ENCODE peak calls at places on chromosomes 13 and 19, in ten cellular contexts. W is psoas muscle, C is gastrocnemius medialis, O is heart right ventricle, R is PC-3, U is left ventricle myocardium inferior, J is keratinocyte, D is upper lobe of right lung, Y is Caco-2, V is colonic mucosa. S is an unnamed sample.

GRCh38 chr19:35211545-35212230 is 16.9 kb downstream of the FAM187B start:
- DNase-seq in J (no peak), D (peak; percentile 78), V (peak; percentile 53), R (no peak), C (peak; percentile 22), U (peak; percentile 33), W (peak; percentile 73), Y (peak; percentile 17), O (peak; percentile 50), S (peak; percentile 62)

GRCh38 chr19:43607238-43608205 is 4.4 kb upstream of the SRRM5 start:
- DNase-seq in C (no peak), R (no peak), O (no peak), J (no peak), W (no peak), U (no peak), Y (no peak), D (no peak), V (no peak), S (peak; percentile 52)

GRCh38 chr13:97692628-97693027 is 258.7 kb downstream of the RAP2A start:
- DNase-seq in U (no peak), J (no peak), Y (no peak), R (no peak), O (no peak), W (no peak), V (no peak), D (no peak), C (no peak), S (no peak)

GRCh38 chr13:23547000-23547590 is 23.1 kb upstream of the TNFRSF19 start:
- DNase-seq in R (no peak), D (no peak), V (no peak), O (peak; percentile 53), J (no peak), W (peak; percentile 69), U (peak; percentile 62), Y (no peak), C (no peak), S (no peak)

GRCh38 chr19:50658438-50659317 is 9.4 kb downstream of the C19orf81 start:
- DNase-seq in J (no peak), D (peak; percentile 93), V (peak; percentile 49), R (peak; percentile 92), C (no peak), Y (no peak), W (peak; percentile 60), O (peak; percentile 53), U (peak; percentile 51), S (peak; percentile 60)

GRCh38 chr13:50911051-50911690 is 1.6 kb downstream of the RNASEH2B start:
- DNase-seq in J (no peak), C (no peak), R (peak; percentile 19), D (no peak), V (no peak), U (no peak), O (no peak), W (no peak), Y (no peak), S (no peak)

GRCh38 chr19:17951151-17952040 is 15.5 kb upstream of the KCNN1 start:
- DNase-seq in Y (no peak), D (no peak), W (no peak), C (no peak), U (no peak), J (no peak), R (no peak), O (no peak), V (no peak), S (no peak)

GRCh38 chr19:21838646-21839045 is 2.7 kb upstream of the ZNF43 start:
- DNase-seq in W (no peak), D (no peak), Y (no peak), U (no peak), V (no peak), O (no peak), R (no peak), J (no peak), C (no peak), S (no peak)

GRCh38 chr19:29815231-29815630 is 3.4 kb downstream of the CCNE1 start:
- DNase-seq in D (no peak), U (no peak), Y (no peak), O (no peak), V (no peak), W (peak; percentile 4), C (no peak), J (no peak), R (no peak), S (no peak)

GRCh38 chr13:38283346-38283745 is 66.3 kb upstream of the UFM1 start:
- DNase-seq in U (no peak), D (no peak), V (no peak), O (no peak), W (no peak), C (no peak), R (no peak), Y (no peak), J (no peak), S (no peak)

GRCh38 chr19:7083076-7083956 is 13.8 kb downstream of the ZNF557 start:
- DNase-seq in Y (no peak), R (peak; percentile 24), V (no peak), O (no peak), U (no peak), W (no peak), D (no peak), C (no peak), J (no peak), S (no peak)

GRCh38 chr19:13830761-13831481 is 35.7 kb downstream of the ZSWIM4 start:
- DNase-seq in W (no peak), R (no peak), C (no peak), D (no peak), J (no peak), O (no peak), V (no peak), Y (no peak), U (no peak), S (no peak)

DNA sequence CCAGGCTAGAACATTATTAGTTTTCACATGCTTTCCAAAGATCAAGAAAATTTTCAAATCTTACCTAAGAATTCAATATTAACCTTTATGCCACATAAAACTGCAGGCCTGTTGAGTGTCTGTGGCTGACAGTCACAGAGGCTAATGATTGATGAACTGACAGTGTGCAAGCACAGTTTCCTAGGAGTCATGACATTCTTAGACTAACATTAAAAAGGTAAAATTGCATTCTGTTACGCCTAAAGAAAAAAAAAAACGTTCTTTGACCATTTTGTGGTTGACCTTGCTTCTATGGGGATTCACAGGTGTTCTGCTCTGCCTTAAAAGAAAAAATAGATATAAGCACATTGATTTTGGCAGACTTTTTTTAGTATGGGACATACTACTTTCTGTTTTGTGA is 1776.2 kb downstream of the PCDH9 start:
- DNase-seq in Y (no peak), W (no peak), O (no peak), V (no peak), D (no peak), C (no peak), U (no peak), R (no peak), J (no peak), S (no peak)
- TF ChIP-seq CTCF in Y (no peak), W (no peak), O (no peak), V (no peak), D (no peak), C (no peak), U (no peak), R (no peak), J (no peak), S (no peak)

DNA sequence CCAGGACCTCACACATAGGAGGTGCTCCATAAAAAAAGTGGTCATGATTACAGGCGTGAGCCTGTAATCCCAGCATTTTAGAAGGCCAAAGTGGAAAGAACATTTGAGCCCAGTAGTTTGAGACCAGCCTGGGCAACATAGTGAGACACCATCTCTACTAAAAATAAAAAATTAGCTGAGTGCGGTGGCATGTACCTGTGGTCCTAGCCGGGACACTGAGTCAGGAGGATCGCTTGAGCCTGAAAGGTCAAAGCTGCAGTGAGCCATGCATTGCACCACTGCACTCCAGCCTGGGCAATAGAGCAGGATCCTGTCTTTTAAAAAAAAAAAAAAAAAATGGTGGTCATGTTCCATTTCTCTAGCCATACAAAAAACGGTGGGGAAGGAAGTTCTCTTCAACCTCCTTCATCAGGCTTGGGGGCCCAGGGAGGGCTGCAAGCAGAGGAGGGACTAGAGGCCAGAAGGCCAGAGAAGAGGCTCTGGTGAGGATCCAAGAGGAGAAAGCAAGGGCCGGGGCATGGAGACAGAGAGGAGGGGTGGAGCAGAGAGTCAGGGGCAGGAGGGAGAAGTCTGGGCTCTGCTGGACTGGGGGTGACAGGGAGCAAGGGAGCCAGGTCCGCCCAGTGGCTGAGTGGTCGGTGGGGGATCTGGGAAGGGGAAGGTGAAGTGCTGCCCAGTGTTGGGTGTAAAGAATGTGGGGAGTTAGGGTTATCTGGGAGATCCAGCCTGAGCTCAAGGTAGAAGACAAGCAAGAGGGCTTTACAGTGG is 8.9 kb downstream of the KASH5 start:
- DNase-seq in Y (no peak), O (no peak), V (no peak), J (no peak), R (no peak), W (no peak), C (no peak), D (no peak), U (no peak), S (no peak)
- H3K27me3 ChIP-seq in Y (no peaks in the 10 kb centered on the region), O (peaks cover 6% of the 10 kb centered on the region), V (no peaks in the 10 kb centered on the region), J (peaks cover 10% of the 10 kb centered on the region), R (no peaks in the 10 kb centered on the region), W (no peaks in the 10 kb centered on the region), C (peaks cover 5% of the 10 kb centered on the region), D (no peaks in the 10 kb centered on the region), U (peaks cover 72% of the 10 kb centered on the region), S (peaks cover 5% of the 10 kb centered on the region)

DNA sequence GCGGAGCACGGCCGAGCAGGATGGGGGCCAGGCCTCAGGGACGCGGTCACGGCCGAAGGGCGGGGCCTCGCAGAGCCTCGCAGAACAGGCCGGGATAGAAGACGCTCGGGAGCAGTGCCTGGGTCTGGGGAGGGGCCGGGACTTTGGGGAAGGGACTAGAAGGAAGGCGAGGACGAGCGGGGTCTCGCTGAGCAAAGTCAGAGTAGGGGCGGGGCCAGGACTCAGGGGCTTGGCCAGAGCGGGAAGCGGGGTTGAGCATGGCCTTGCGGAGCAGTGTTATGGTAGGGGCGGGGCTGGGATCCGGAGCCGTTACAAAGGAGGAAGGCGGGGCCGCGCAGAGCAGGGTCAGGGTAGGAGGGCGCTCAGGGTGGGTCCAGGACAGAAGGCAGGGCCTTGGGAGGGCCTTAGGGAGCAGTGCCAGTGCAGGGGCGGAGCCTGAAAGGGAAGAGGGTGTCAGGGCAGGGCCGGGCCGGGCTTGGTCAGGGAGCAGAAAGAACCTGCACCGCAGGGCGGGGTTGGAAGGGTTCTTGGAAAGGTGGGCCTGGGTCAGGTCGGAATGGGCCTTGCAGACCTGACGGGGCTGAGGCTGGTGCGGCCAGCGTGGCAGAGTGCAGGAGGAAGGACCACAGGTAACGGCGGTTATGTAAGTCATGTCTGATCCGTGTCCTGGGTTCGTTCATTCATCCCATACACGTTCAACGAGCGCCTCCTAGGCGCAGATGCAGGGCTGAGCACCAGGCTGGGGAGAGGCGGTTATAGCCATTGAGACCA is 535 bp upstream of the ATP8B3 start:
- DNase-seq in U (peak; percentile 94), R (peak; percentile 87), V (peak; percentile 98), Y (peak; percentile 94), O (peak; percentile 91), C (peak; percentile 72), D (peak; percentile 96), W (peak; percentile 93), J (peak; percentile 84), S (peak; percentile 98)
- TF ChIP-seq CTCF in U (peak; percentile 54), R (peak; percentile 85), V (peak; percentile 42), Y (peak; percentile 59), O (peak; percentile 59), C (peak; percentile 25), D (peak; percentile 49), W (peak; percentile 35), J (peak; percentile 82), S (peak; percentile 49)

DNA sequence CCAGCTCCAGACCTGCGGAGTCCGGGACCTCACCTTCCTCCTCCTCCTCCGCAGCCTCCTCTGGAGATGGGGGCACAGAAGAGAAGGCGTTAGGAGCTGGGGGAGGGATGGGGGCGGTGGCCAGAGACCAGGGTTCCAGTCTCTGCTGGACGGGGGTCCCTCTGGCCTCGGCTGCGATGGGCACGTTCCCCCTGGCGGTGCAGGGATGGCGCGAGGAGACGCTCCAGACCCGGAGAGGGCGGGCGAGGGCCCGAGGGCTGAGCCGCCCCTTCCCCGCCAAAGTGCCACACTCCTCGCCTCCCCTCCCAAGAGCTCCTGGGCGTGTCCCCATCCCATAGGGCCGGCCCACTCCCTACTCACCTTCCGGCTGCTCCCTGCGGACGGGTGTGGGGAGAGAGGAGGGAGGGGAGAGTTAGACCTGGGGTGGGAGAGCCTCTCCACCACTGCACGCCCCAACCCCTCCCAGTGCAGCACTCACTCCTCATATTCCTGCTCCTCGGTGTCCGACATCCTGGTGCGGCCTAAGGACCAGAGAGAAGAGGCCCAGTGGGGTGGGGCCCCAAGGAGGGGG is 2.3 kb downstream of the TNNT1 start:
- DNase-seq in D (no peak), C (peak; percentile 36), V (peak; percentile 38), O (no peak), W (peak; percentile 56), R (peak; percentile 84), U (no peak), Y (peak; percentile 88), J (no peak), S (no peak)
- H3K27me3 ChIP-seq in D (peaks cover 60% of the 10 kb centered on the region), C (peaks cover 27% of the 10 kb centered on the region), V (peaks cover 18% of the 10 kb centered on the region), O (no peaks in the 10 kb centered on the region), W (peaks cover 46% of the 10 kb centered on the region), R (no peaks in the 10 kb centered on the region), U (peaks cover 79% of the 10 kb centered on the region), Y (no peaks in the 10 kb centered on the region), J (no peaks in the 10 kb centered on the region), S (no peaks in the 10 kb centered on the region)